ENCODE peak calls at places on chromosomes 13 and 19, in nine cellular contexts. C is ELF-1; O is left ventricle myocardium inferior; Z is anterior cingulate cortex; H is D341Med; G is body of pancreas; E is dorsolateral prefrontal cortex; I is sigmoid colon; T is CD8-positive, alpha-beta T cell. F is an unnamed sample.
A peak's percentile ranks its signal among the peaks of the same experiment; 100 is the strongest.

GRCh38 chr19:1649706-1650626 is 2.4 kb downstream of the TCF3 start:
- DNase-seq in C (peak; percentile 64), O (no peak), Z (no peak), H (no peak), G (no peak), E (no peak), I (no peak), T (no peak), F (no peak)

GRCh38 chr19:10747271-10747670 is 29.4 kb downstream of the DNM2 start:
- DNase-seq in C (no peak), O (no peak), Z (no peak), H (peak; percentile 27), G (no peak), E (no peak), I (no peak), T (peak; percentile 19), F (no peak)

GRCh38 chr19:15028490-15028889 is 20.8 kb upstream of the CASP14 start:
- DNase-seq in C (no peak), O (no peak), Z (no peak), H (no peak), G (no peak), E (no peak), I (no peak), T (no peak), F (no peak)

GRCh38 chr13:36718146-36718545 is 44.3 kb downstream of the SERTM1 start:
- DNase-seq in C (no peak), O (no peak), Z (no peak), H (no peak), G (no peak), E (no peak), I (no peak), T (no peak), F (no peak)

GRCh38 chr19:42198676-42199439 is 18.6 kb downstream of the DEDD2 start:
- DNase-seq in C (peak; percentile 24), O (no peak), Z (no peak), H (no peak), G (no peak), E (no peak), I (no peak), T (peak; percentile 91), F (no peak)

GRCh38 chr13:51902776-51903175 is 41.0 kb downstream of the CCDC70 start:
- DNase-seq in C (no peak), O (no peak), Z (no peak), H (no peak), G (no peak), E (no peak), I (no peak), T (no peak), F (no peak)

GRCh38 chr19:1130801-1131717 is 27.3 kb downstream of the GPX4 start:
- DNase-seq in C (peak; percentile 38), O (no peak), Z (no peak), H (no peak), G (no peak), E (no peak), I (no peak), T (peak; percentile 57), F (no peak)

GRCh38 chr19:18440936-18441803 is 3.2 kb upstream of the ISYNA1 start:
- DNase-seq in C (no peak), O (no peak), Z (no peak), H (no peak), G (no peak), E (no peak), I (no peak), T (no peak), F (no peak)

GRCh38 chr13:31043891-31044657 is 111.6 kb downstream of the TEX26 start:
- DNase-seq in C (peak; percentile 92), O (peak; percentile 67), Z (peak; percentile 80), H (peak; percentile 84), G (peak; percentile 75), E (peak; percentile 79), I (peak; percentile 89), T (peak; percentile 79), F (peak; percentile 35)

GRCh38 chr19:1162404-1163282 is 11.4 kb downstream of the SBNO2 start:
- DNase-seq in C (no peak), O (no peak), Z (no peak), H (no peak), G (no peak), E (no peak), I (no peak), T (no peak), F (no peak)

GRCh38 chr19:16470911-16471811 is 609 bp downstream of the EPS15L1 start:
- DNase-seq in C (peak; percentile 29), O (no peak), Z (no peak), H (peak; percentile 53), G (peak; percentile 52), E (no peak), I (no peak), T (no peak), F (no peak)

GRCh38 chr19:13882841-13883240 is 5.9 kb downstream of the NANOS3 start:
- DNase-seq in C (no peak), O (no peak), Z (no peak), H (no peak), G (no peak), E (no peak), I (no peak), T (no peak), F (no peak)

GRCh38 chr19:662207-662961 is 630 bp downstream of the RNF126 start:
- DNase-seq in C (peak; percentile 69), O (no peak), Z (no peak), H (peak; percentile 68), G (peak; percentile 71), E (no peak), I (peak; percentile 75), T (peak; percentile 85), F (no peak)

GRCh38 chr19:3098141-3098514 is 4.0 kb downstream of the GNA11 start:
- DNase-seq in C (no peak), O (peak; percentile 57), Z (no peak), H (no peak), G (peak; percentile 27), E (no peak), I (no peak), T (no peak), F (no peak)

GRCh38 chr19:58557253-58558065 is 952 bp downstream of the UBE2M start:
- DNase-seq in C (no peak), O (peak; percentile 13), Z (no peak), H (no peak), G (no peak), E (no peak), I (peak; percentile 65), T (no peak), F (no peak)

GRCh38 chr19:3110126-3110825 is 16.1 kb downstream of the GNA11 start:
- DNase-seq in C (no peak), O (no peak), Z (no peak), H (no peak), G (no peak), E (no peak), I (no peak), T (no peak), F (no peak)

GRCh38 chr13:45519473-45519872 is 54.7 kb downstream of the COG3 start:
- DNase-seq in C (no peak), O (no peak), Z (no peak), H (no peak), G (no peak), E (no peak), I (no peak), T (no peak), F (no peak)

GRCh38 chr13:111153977-111154332 is 38.8 kb downstream of the ARHGEF7 start:
- DNase-seq in C (peak; percentile 66), O (peak; percentile 49), Z (peak; percentile 46), H (no peak), G (no peak), E (no peak), I (peak; percentile 75), T (peak; percentile 63), F (no peak)

GRCh38 chr19:54434862-54435174 is 14.2 kb upstream of the LENG8 start:
- DNase-seq in C (no peak), O (no peak), Z (no peak), H (no peak), G (no peak), E (no peak), I (no peak), T (no peak), F (no peak)

GRCh38 chr13:37058801-37059135 is 720 bp downstream of the SUPT20H start:
- DNase-seq in C (no peak), O (no peak), Z (peak; percentile 19), H (peak; percentile 39), G (peak; percentile 19), E (no peak), I (no peak), T (peak; percentile 64), F (no peak)

GRCh38 chr19:6773323-6773931 is 919 bp downstream of the VAV1 start:
- DNase-seq in C (no peak), O (peak; percentile 41), Z (no peak), H (peak; percentile 59), G (no peak), E (no peak), I (no peak), T (peak; percentile 54), F (no peak)